ENCODE peak calls at places on chromosomes 6 and 20, in seven cellular contexts. O is HCEC 1CT; M is left cardiac atrium; E is IMR-90; C is activated CD8-positive, alpha-beta memory T cell treated with anti-CD3 and anti-CD28 coated beads, Interleukin-2, amount 10 ng/mL, durations not matched to agents 7 days and 5 days; W is T-cell; N is cardiac fibroblast. T is an unnamed sample.
A peak's percentile ranks its signal among the peaks of the same experiment; 100 is the strongest.

GRCh38 chr6:45419574-45420082 is 41.9 kb upstream of the SUPT3H start:
- DNase-seq in O (peak; percentile 74), M (peak; percentile 52), E (no peak), C (peak; percentile 71), W (peak; percentile 65), N (peak; percentile 63), T (peak; percentile 72)

GRCh38 chr20:46708172-46708860 is 1.1 kb upstream of the SLC2A10 start:
- DNase-seq in O (no peak), M (no peak), E (no peak), C (no peak), W (no peak), N (no peak), T (no peak)

GRCh38 chr6:121498481-121499276 is 63.2 kb downstream of the GJA1 start:
- DNase-seq in O (no peak), M (no peak), E (no peak), C (no peak), W (no peak), N (no peak), T (no peak)

GRCh38 chr6:71602385-71602949 is 283.9 kb upstream of the RIMS1 start:
- DNase-seq in O (peak; percentile 45), M (no peak), E (peak; percentile 62), C (no peak), W (no peak), N (peak; percentile 82), T (no peak)

GRCh38 chr6:89985744-89986493 is 91.7 kb downstream of the GJA10 start:
- DNase-seq in O (no peak), M (peak; percentile 42), E (peak; percentile 96), C (no peak), W (no peak), N (peak; percentile 70), T (peak; percentile 23)

GRCh38 chr6:157134402-157135074 is 188.8 kb downstream of the TMEM242 start:
- DNase-seq in O (no peak), M (peak; percentile 39), E (peak; percentile 49), C (no peak), W (no peak), N (peak; percentile 25), T (no peak)

GRCh38 chr6:169859401-169859977 is 108.1 kb downstream of the ERMARD start:
- DNase-seq in O (no peak), M (no peak), E (no peak), C (peak; percentile 16), W (no peak), N (no peak), T (no peak)

GRCh38 chr6:2632368-2632767 is 118.4 kb downstream of the MYLK4 start:
- DNase-seq in O (no peak), M (no peak), E (peak; percentile 46), C (no peak), W (no peak), N (no peak), T (no peak)

GRCh38 chr6:100455230-100456124 is 9.2 kb downstream of the SIM1 start:
- DNase-seq in O (no peak), M (no peak), E (no peak), C (no peak), W (no peak), N (no peak), T (no peak)

GRCh38 chr6:136927313-136927712 is 5.2 kb downstream of the SLC35D3 start:
- DNase-seq in O (no peak), M (no peak), E (peak; percentile 10), C (no peak), W (no peak), N (peak; percentile 9), T (no peak)

GRCh38 chr6:33983109-33983475 is 162.8 kb downstream of the GRM4 start:
- DNase-seq in O (peak; percentile 52), M (no peak), E (peak; percentile 1), C (no peak), W (no peak), N (peak; percentile 6), T (peak; percentile 82)

GRCh38 chr6:27684264-27685211 is 211.6 kb upstream of the ZNF184 start:
- DNase-seq in O (peak; percentile 81), M (no peak), E (peak; percentile 76), C (peak; percentile 82), W (peak; percentile 26), N (peak; percentile 94), T (peak; percentile 87)

GRCh38 chr6:144899161-144899560 is 614.0 kb downstream of the UTRN start:
- DNase-seq in O (peak; percentile 91), M (no peak), E (peak; percentile 67), C (no peak), W (no peak), N (peak; percentile 85), T (peak; percentile 8)

GRCh38 chr6:163001341-163001740 is 273.6 kb downstream of the PACRG start:
- DNase-seq in O (no peak), M (no peak), E (no peak), C (no peak), W (no peak), N (no peak), T (no peak)